ENCODE peak calls at places on chromosomes 7 and 10, in eight cellular contexts. One of them, this sample, is unnamed. For H3K9me3, the result is how much of the 10 kb centered on the place peaks cover.

GRCh38 chr10:80590585-80591125 is 53.0 kb downstream of the SH2D4B start:
- DNase-seq in esophagus muscularis mucosa: no peak
- DNase-seq in uterus: no peak
- DNase-seq in endodermal cell: no peak
- DNase-seq in suprapubic skin: no peak
- DNase-seq in AG04450: no peak
- DNase-seq in astrocyte: no peak
- DNase-seq in CD8-positive, alpha-beta T cell: no peak
- DNase-seq in this sample: no peak

GRCh38 chr10:58480321-58480720 is 32.4 kb upstream of the BICC1 start:
- DNase-seq in AG04450: no peak
- DNase-seq in suprapubic skin: no peak
- DNase-seq in astrocyte: no peak
- DNase-seq in uterus: no peak
- DNase-seq in CD8-positive, alpha-beta T cell: no peak
- DNase-seq in endodermal cell: no peak
- DNase-seq in esophagus muscularis mucosa: no peak
- DNase-seq in this sample: no peak

GRCh38 chr10:5413012-5413938 is 918 bp downstream of the NET1 start:
- DNase-seq in suprapubic skin: no peak
- DNase-seq in endodermal cell: peak
- DNase-seq in uterus: no peak
- DNase-seq in AG04450: no peak
- DNase-seq in esophagus muscularis mucosa: no peak
- DNase-seq in astrocyte: peak
- DNase-seq in CD8-positive, alpha-beta T cell: no peak
- DNase-seq in this sample: no peak

GRCh38 chr7:26265061-26265460 is 26.6 kb upstream of the SNX10 start:
- DNase-seq in suprapubic skin: no peak
- DNase-seq in AG04450: no peak
- DNase-seq in endodermal cell: no peak
- DNase-seq in CD8-positive, alpha-beta T cell: no peak
- DNase-seq in astrocyte: no peak
- DNase-seq in uterus: no peak
- DNase-seq in esophagus muscularis mucosa: no peak
- DNase-seq in this sample: no peak

GRCh38 chr10:4646546-4646945 is 179.5 kb upstream of the AKR1E2 start:
- DNase-seq in astrocyte: peak
- DNase-seq in endodermal cell: no peak
- DNase-seq in AG04450: no peak
- DNase-seq in suprapubic skin: no peak
- DNase-seq in CD8-positive, alpha-beta T cell: no peak
- DNase-seq in esophagus muscularis mucosa: no peak
- DNase-seq in uterus: no peak
- DNase-seq in this sample: no peak

GRCh38 chr7:711967-712600 is 14.4 kb upstream of the DNAAF5 start:
- DNase-seq in CD8-positive, alpha-beta T cell: no peak
- DNase-seq in uterus: no peak
- DNase-seq in endodermal cell: no peak
- DNase-seq in AG04450: no peak
- DNase-seq in suprapubic skin: no peak
- DNase-seq in esophagus muscularis mucosa: no peak
- DNase-seq in astrocyte: no peak
- DNase-seq in this sample: no peak

GRCh38 chr7:127582361-127582760 is 3.0 kb downstream of the GCC1 start:
- DNase-seq in endodermal cell: no peak
- DNase-seq in suprapubic skin: no peak
- DNase-seq in AG04450: no peak
- DNase-seq in CD8-positive, alpha-beta T cell: no peak
- DNase-seq in uterus: peak
- DNase-seq in astrocyte: no peak
- DNase-seq in esophagus muscularis mucosa: no peak
- DNase-seq in this sample: no peak

GRCh38 chr10:12418000-12418399 is 68.7 kb downstream of the CAMK1D start:
- DNase-seq in CD8-positive, alpha-beta T cell: no peak
- DNase-seq in astrocyte: peak
- DNase-seq in suprapubic skin: peak
- DNase-seq in endodermal cell: no peak
- DNase-seq in uterus: peak
- DNase-seq in AG04450: no peak
- DNase-seq in esophagus muscularis mucosa: no peak
- DNase-seq in this sample: peak

GRCh38 chr7:157964521-157964920 is 623.1 kb downstream of the PTPRN2 start:
- DNase-seq in suprapubic skin: no peak
- DNase-seq in endodermal cell: peak
- DNase-seq in uterus: no peak
- DNase-seq in astrocyte: no peak
- DNase-seq in AG04450: no peak
- DNase-seq in esophagus muscularis mucosa: no peak
- DNase-seq in CD8-positive, alpha-beta T cell: no peak
- DNase-seq in this sample: no peak

GRCh38 chr7:157964016-157964415 is 623.6 kb downstream of the PTPRN2 start:
- DNase-seq in AG04450: no peak
- DNase-seq in suprapubic skin: no peak
- DNase-seq in CD8-positive, alpha-beta T cell: no peak
- DNase-seq in endodermal cell: no peak
- DNase-seq in uterus: no peak
- DNase-seq in astrocyte: no peak
- DNase-seq in esophagus muscularis mucosa: no peak
- DNase-seq in this sample: no peak

GRCh38 chr7:157961731-157962457 is 625.1 kb downstream of the DNAJB6 start:
- DNase-seq in esophagus muscularis mucosa: no peak
- DNase-seq in CD8-positive, alpha-beta T cell: no peak
- DNase-seq in astrocyte: no peak
- DNase-seq in uterus: no peak
- DNase-seq in endodermal cell: peak
- DNase-seq in AG04450: no peak
- DNase-seq in suprapubic skin: no peak
- DNase-seq in this sample: no peak

GRCh38 chr7:157963526-157963925 is 624.1 kb downstream of the PTPRN2 start:
- DNase-seq in uterus: no peak
- DNase-seq in CD8-positive, alpha-beta T cell: no peak
- DNase-seq in AG04450: no peak
- DNase-seq in suprapubic skin: no peak
- DNase-seq in esophagus muscularis mucosa: no peak
- DNase-seq in endodermal cell: peak
- DNase-seq in astrocyte: no peak
- DNase-seq in this sample: no peak

DNA sequence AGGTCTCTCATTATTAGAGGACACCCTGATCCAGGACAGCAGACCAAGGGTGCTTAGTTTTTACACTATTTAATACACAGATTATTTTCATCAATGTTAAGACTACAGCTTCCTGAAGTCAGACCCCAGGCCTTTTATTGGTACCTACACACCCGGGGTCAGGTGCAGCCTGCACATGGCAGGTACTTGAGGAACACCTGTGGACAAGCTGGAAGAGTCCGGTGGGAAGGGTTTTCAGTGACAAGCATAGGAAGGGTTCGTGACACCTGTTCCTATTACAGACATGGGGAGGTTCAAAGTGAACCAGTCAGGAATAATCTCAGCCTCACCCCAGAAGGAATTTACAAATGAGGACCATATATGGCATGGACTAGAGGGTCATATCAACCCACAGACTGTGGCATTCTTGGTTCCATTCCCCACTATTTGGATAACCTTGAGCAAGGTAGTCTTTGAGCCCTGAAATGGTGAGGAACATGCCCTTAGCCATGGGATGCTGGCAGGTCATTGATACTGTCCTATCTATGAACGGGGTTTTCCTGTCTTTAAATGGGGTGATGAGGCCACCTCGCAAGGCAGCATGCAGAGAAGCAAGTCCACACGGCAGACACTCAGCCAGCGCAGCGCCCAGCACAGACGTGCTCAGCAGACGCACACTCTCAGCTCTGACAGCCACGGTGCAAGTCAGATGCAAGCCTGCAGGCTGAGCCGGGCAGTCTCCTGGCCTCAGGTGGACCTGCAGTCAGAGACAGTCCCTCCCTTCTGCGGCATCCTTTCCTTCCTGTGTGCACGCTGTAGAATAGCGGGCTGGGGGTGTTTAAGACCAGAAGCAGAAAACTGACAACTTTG is 624.9 kb downstream of the PTPRN2 start:
- DNase-seq in uterus: no peak
- DNase-seq in AG04450: no peak
- DNase-seq in esophagus muscularis mucosa: no peak
- DNase-seq in suprapubic skin: no peak
- DNase-seq in endodermal cell: no peak
- DNase-seq in CD8-positive, alpha-beta T cell: no peak
- DNase-seq in astrocyte: no peak
- DNase-seq in this sample: no peak
- H3K9me3 ChIP-seq in uterus: under half
- H3K9me3 ChIP-seq in AG04450: under half
- H3K9me3 ChIP-seq in esophagus muscularis mucosa: under half
- H3K9me3 ChIP-seq in suprapubic skin: under half
- H3K9me3 ChIP-seq in endodermal cell: half or more
- H3K9me3 ChIP-seq in CD8-positive, alpha-beta T cell: under half
- H3K9me3 ChIP-seq in astrocyte: under half
- H3K9me3 ChIP-seq in this sample: under half

GRCh38 chr7:40761757-40762342 is 627.0 kb downstream of the SUGCT start:
- DNase-seq in uterus: no peak
- DNase-seq in astrocyte: no peak
- DNase-seq in CD8-positive, alpha-beta T cell: no peak
- DNase-seq in AG04450: no peak
- DNase-seq in endodermal cell: no peak
- DNase-seq in esophagus muscularis mucosa: no peak
- DNase-seq in suprapubic skin: no peak
- DNase-seq in this sample: no peak

GRCh38 chr7:40760997-40761396 is 626.2 kb downstream of the SUGCT start:
- DNase-seq in esophagus muscularis mucosa: no peak
- DNase-seq in suprapubic skin: no peak
- DNase-seq in astrocyte: no peak
- DNase-seq in endodermal cell: no peak
- DNase-seq in uterus: no peak
- DNase-seq in AG04450: no peak
- DNase-seq in CD8-positive, alpha-beta T cell: no peak
- DNase-seq in this sample: no peak

GRCh38 chr7:40765633-40766032 is 630.8 kb downstream of the SUGCT start:
- DNase-seq in AG04450: no peak
- DNase-seq in CD8-positive, alpha-beta T cell: no peak
- DNase-seq in astrocyte: no peak
- DNase-seq in endodermal cell: no peak
- DNase-seq in suprapubic skin: no peak
- DNase-seq in uterus: no peak
- DNase-seq in esophagus muscularis mucosa: no peak
- DNase-seq in this sample: no peak

GRCh38 chr7:40760293-40760964 is 625.6 kb downstream of the SUGCT start:
- DNase-seq in astrocyte: no peak
- DNase-seq in esophagus muscularis mucosa: no peak
- DNase-seq in endodermal cell: no peak
- DNase-seq in AG04450: no peak
- DNase-seq in suprapubic skin: no peak
- DNase-seq in uterus: no peak
- DNase-seq in CD8-positive, alpha-beta T cell: no peak
- DNase-seq in this sample: no peak

DNA sequence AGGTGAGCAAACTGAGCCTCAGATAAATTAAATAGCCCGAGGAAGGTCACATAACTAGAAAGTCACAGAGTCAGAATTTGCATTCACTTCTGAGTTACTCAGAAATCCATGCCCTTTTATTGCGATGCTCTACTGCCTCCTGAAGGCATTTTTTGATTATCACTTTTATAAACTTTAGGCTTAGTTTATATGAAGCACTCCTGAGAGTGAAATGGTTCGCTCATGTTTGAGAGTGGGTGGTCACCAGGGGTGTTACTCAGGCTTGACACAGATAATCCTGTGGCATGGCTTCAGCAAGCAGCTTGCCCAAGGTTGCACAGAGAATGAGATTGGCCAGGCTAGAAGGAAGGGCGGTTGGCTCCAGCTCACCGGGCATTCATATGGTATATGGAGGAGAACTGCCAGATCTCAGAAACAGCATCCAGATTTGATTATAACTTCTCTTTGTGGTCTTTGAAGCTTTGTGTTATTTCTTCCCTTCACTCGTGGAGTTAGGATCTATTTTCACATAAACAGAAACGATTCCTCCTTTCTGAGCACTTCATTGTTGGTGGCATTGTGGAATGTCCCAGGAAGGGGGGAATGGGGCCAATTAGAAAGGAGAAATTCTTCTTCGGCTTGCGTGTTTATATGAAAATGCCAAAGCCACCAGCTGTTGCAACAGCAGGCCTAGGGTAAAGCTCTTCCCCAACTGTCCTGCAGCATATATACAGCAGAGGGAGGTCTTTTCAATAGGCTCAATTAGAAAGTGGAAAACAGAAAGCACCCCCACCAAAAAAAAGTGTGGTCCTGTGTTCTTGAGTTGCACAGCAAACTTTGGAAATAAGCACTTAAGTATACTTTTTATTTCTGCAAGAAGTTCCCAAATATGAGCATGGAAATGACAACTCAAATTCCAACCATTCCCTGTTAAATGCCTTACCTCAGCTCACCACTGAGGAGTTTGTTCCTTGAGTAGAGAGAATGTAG is 628.8 kb downstream of the SUGCT start:
- DNase-seq in astrocyte: peak
- DNase-seq in AG04450: peak
- DNase-seq in esophagus muscularis mucosa: no peak
- DNase-seq in CD8-positive, alpha-beta T cell: no peak
- DNase-seq in suprapubic skin: no peak
- DNase-seq in uterus: no peak
- DNase-seq in endodermal cell: no peak
- DNase-seq in this sample: no peak
- TF ChIP-seq CTCF in astrocyte: peak
- TF ChIP-seq CTCF in AG04450: peak
- TF ChIP-seq CTCF in esophagus muscularis mucosa: peak
- TF ChIP-seq CTCF in CD8-positive, alpha-beta T cell: no peak
- TF ChIP-seq CTCF in suprapubic skin: no peak
- TF ChIP-seq CTCF in uterus: no peak
- TF ChIP-seq CTCF in endodermal cell: peak
- TF ChIP-seq CTCF in this sample: no peak

DNA sequence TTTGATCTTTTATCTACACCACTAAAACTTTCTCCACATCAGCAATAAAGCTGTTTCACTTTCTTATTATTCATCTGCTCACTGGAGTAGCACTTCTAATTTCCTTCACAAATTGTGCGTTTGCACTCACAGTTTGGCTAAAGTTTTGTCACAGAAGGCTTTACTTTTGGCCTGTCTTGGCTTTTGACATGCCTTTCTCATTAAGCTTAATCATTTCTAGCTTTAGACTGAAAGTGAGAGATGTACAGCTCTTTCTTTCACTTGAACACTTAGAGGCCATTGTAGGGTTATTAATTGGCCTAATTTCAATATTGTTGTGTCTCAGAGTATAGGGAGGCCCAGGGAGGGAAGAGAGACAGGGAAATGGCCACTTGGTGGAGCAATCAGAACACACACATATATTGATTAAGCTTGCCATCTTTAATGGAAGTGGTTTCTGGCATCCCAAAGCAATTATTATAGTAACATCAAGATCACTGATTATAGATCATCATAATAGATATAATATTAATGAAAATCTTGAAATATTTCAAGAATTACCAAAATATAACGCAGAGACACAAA is 512.5 kb downstream of the ETV1 start:
- DNase-seq in AG04450: no peak
- DNase-seq in uterus: no peak
- DNase-seq in astrocyte: no peak
- DNase-seq in endodermal cell: no peak
- DNase-seq in esophagus muscularis mucosa: no peak
- DNase-seq in suprapubic skin: no peak
- DNase-seq in CD8-positive, alpha-beta T cell: no peak
- DNase-seq in this sample: no peak
- H3K9me3 ChIP-seq in AG04450: under half
- H3K9me3 ChIP-seq in uterus: under half
- H3K9me3 ChIP-seq in astrocyte: under half
- H3K9me3 ChIP-seq in endodermal cell: under half
- H3K9me3 ChIP-seq in esophagus muscularis mucosa: under half
- H3K9me3 ChIP-seq in suprapubic skin: under half
- H3K9me3 ChIP-seq in CD8-positive, alpha-beta T cell: under half
- H3K9me3 ChIP-seq in this sample: under half

DNA sequence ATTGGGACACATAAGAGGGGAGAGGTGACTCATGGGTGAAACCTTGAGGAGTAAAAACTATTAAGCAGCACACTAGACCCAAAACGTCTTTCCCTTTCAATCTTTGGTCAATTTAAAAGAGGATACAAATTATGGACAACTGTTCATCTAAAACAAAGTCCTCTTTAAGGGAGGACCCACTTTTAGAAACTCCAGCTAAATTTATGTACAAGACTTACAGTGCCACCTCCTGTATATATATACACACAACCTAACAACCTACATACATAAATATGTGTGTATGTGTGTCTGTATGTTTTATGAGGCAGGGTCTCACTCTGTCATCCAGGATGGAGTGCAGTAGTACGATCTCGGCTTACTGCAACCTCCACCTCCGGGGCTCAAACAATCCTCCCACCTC is 18.1 kb upstream of the ZC3HAV1 start:
- DNase-seq in esophagus muscularis mucosa: no peak
- DNase-seq in CD8-positive, alpha-beta T cell: no peak
- DNase-seq in uterus: no peak
- DNase-seq in endodermal cell: no peak
- DNase-seq in suprapubic skin: no peak
- DNase-seq in astrocyte: no peak
- DNase-seq in AG04450: no peak
- DNase-seq in this sample: no peak
- TF ChIP-seq CTCF in esophagus muscularis mucosa: no peak
- TF ChIP-seq CTCF in CD8-positive, alpha-beta T cell: peak
- TF ChIP-seq CTCF in uterus: no peak
- TF ChIP-seq CTCF in endodermal cell: no peak
- TF ChIP-seq CTCF in suprapubic skin: no peak
- TF ChIP-seq CTCF in astrocyte: no peak
- TF ChIP-seq CTCF in AG04450: no peak
- TF ChIP-seq CTCF in this sample: no peak